ENCODE peak calls at places on chromosomes 2 and 18, in five cellular contexts. Q, A, G, Z and S are unnamed samples.

GRCh38 chr2:1625281-1626001 is 118.9 kb downstream of the PXDN start:
- DNase-seq in Q (peak; percentile 70), A (peak; percentile 90), G (no peak), Z (no peak), S (no peak)

GRCh38 chr2:16226942-16227664 is 286.8 kb downstream of the MYCN start:
- DNase-seq in Q (no peak), A (no peak), G (no peak), Z (no peak), S (no peak)

GRCh38 chr2:99450199-99450598 is 39.6 kb downstream of the REV1 start:
- DNase-seq in Q (no peak), A (no peak), G (no peak), Z (no peak), S (no peak)

GRCh38 chr2:844725-845124 is 105.9 kb upstream of the SNTG2 start:
- DNase-seq in Q (no peak), A (no peak), G (no peak), Z (no peak), S (no peak)

GRCh38 chr2:23069156-23069555 is 315.8 kb upstream of the KLHL29 start:
- DNase-seq in Q (no peak), A (no peak), G (no peak), Z (no peak), S (no peak)

GRCh38 chr2:85222792-85223191 is 89.6 kb downstream of the TCF7L1 start:
- DNase-seq in Q (no peak), A (no peak), G (no peak), Z (no peak), S (no peak)

GRCh38 chr2:16126141-16126968 is 186.0 kb downstream of the MYCN start:
- DNase-seq in Q (no peak), A (no peak), G (peak; percentile 30), Z (no peak), S (no peak)

GRCh38 chr2:42935692-42936631 is 143.6 kb upstream of the HAAO start:
- DNase-seq in Q (peak; percentile 53), A (no peak), G (no peak), Z (no peak), S (no peak)

GRCh38 chr2:64524604-64525322 is 635 bp downstream of the AFTPH start:
- DNase-seq in Q (no peak), A (peak; percentile 5), G (no peak), Z (no peak), S (peak; percentile 29)

GRCh38 chr2:20094142-20094792 is 42.8 kb upstream of the LAPTM4A start:
- DNase-seq in Q (no peak), A (no peak), G (no peak), Z (no peak), S (no peak)

GRCh38 chr2:64750001-64750816 is 96.5 kb upstream of the SERTAD2 start:
- DNase-seq in Q (peak; percentile 71), A (peak; percentile 45), G (peak; percentile 71), Z (no peak), S (no peak)

GRCh38 chr2:26691881-26692813 is at the start of gene KCNK3:
- DNase-seq in Q (peak; percentile 63), A (peak; percentile 16), G (no peak), Z (peak; percentile 74), S (peak; percentile 67)

GRCh38 chr18:11591957-11592356 is 17.4 kb upstream of the SLC35G4 start:
- DNase-seq in Q (no peak), A (no peak), G (no peak), Z (no peak), S (no peak)

GRCh38 chr2:42100696-42101585 is 53.1 kb downstream of the PKDCC start:
- DNase-seq in Q (peak; percentile 67), A (peak; percentile 78), G (no peak), Z (peak; percentile 74), S (peak; percentile 75)

GRCh38 chr2:60959501-60959900 is 58.0 kb upstream of the PEX13 start:
- DNase-seq in Q (no peak), A (no peak), G (no peak), Z (no peak), S (no peak)

GRCh38 chr18:50802133-50802532 is 17.7 kb downstream of the MRO start:
- DNase-seq in Q (no peak), A (no peak), G (no peak), Z (no peak), S (no peak)

GRCh38 chr2:169106563-169107545 is 37.5 kb downstream of the DHRS9 start:
- DNase-seq in Q (no peak), A (no peak), G (no peak), Z (no peak), S (no peak)

GRCh38 chr2:135685361-135685760 is 56.3 kb upstream of the UBXN4 start:
- DNase-seq in Q (no peak), A (peak; percentile 26), G (no peak), Z (no peak), S (no peak)

GRCh38 chr2:43127208-43127940 is 99.0 kb downstream of the ZFP36L2 start:
- DNase-seq in Q (peak; percentile 90), A (no peak), G (no peak), Z (peak; percentile 74), S (peak; percentile 89)

GRCh38 chr18:55997156-55997561 is 409.2 kb upstream of the TCF4 start:
- DNase-seq in Q (no peak), A (no peak), G (no peak), Z (no peak), S (no peak)

GRCh38 chr2:170500770-170501169 is 214.4 kb upstream of the SP5 start:
- DNase-seq in Q (no peak), A (no peak), G (no peak), Z (no peak), S (no peak)
- TF ChIP-seq CTCF in Q (no peak), A (no peak), G (no peak), Z (no peak), S (no peak)

DNA sequence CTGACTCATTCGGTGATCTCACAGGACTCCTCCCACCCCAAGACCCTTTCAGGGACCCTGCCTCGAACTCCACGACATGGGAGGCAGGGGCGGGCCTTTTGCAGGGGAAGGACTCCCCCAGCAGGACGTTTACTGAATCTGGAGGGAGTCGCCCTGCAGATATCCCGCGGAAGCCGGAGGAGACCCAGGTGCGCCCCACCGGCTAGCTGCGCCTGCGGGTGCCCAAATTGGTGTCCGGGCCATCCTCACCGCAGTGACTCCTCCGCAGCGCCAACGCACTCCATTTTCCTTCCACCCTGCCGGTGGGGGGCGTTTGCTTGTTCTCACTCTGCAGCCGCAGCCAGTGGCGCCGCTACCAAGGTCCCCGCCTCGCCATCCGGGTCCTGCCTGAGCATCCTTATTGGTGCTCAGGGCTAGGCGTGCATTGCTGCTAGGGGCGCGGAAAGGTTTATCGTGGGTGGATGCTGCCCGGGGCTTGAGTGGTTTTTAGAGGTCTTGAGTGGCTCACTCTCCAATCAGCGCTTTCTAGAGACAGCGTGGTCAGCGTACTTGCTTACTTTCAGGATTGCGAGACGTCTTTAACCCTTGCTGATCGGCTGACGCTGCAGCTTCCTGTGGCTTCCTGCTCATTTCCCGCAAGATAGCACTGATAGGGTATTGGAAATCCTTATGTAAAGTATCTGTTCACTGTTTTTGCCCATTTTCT is 81.4 kb downstream of the BIN1 start:
- DNase-seq in Q (peak; percentile 82), A (peak; percentile 94), G (peak; percentile 87), Z (peak; percentile 61), S (peak; percentile 59)
- TF ChIP-seq CTCF in Q (peak; percentile 26), A (peak; percentile 22), G (peak; percentile 46), Z (peak; percentile 7), S (no peak)

GRCh38 chr18:61893971-61894750 is 1.4 kb upstream of the RNF152 start:
- DNase-seq in Q (peak; percentile 85), A (no peak), G (peak; percentile 72), Z (peak; percentile 88), S (peak; percentile 85)
- TF ChIP-seq CTCF in Q (peak; percentile 30), A (no peak), G (peak; percentile 58), Z (no peak), S (peak; percentile 48)

GRCh38 chr2:71728036-71728435 is 274.7 kb downstream of the DYSF start:
- DNase-seq in Q (no peak), A (no peak), G (no peak), Z (no peak), S (no peak)
- TF ChIP-seq CTCF in Q (no peak), A (no peak), G (no peak), Z (no peak), S (no peak)

GRCh38 chr2:173021939-173022371 is 53.7 kb upstream of the MAP3K20 start:
- DNase-seq in Q (no peak), A (no peak), G (no peak), Z (no peak), S (no peak)
- TF ChIP-seq CTCF in Q (peak; percentile 44), A (peak; percentile 47), G (peak; percentile 57), Z (no peak), S (no peak)

GRCh38 chr2:142170847-142171246 is 40.0 kb upstream of the LRP1B start:
- DNase-seq in Q (no peak), A (no peak), G (no peak), Z (no peak), S (no peak)

GRCh38 chr2:142165790-142166189 is 35.0 kb upstream of the LRP1B start:
- DNase-seq in Q (no peak), A (peak; percentile 46), G (no peak), Z (peak; percentile 12), S (peak; percentile 30)
- TF ChIP-seq CTCF in Q (no peak), A (peak; percentile 44), G (peak; percentile 42), Z (peak; percentile 15), S (peak; percentile 16)

GRCh38 chr2:192044496-192044895 is 150.2 kb downstream of the TMEFF2 start:
- DNase-seq in Q (no peak), A (no peak), G (no peak), Z (no peak), S (no peak)
- TF ChIP-seq CTCF in Q (no peak), A (no peak), G (no peak), Z (no peak), S (no peak)

GRCh38 chr2:157592374-157592773 is 36.3 kb downstream of the ACVR1C start:
- DNase-seq in Q (no peak), A (no peak), G (no peak), Z (no peak), S (no peak)

GRCh38 chr2:157587576-157587975 is 41.1 kb downstream of the ACVR1C start:
- DNase-seq in Q (no peak), A (peak; percentile 1), G (no peak), Z (no peak), S (no peak)

GRCh38 chr2:157596992-157597681 is 31.5 kb downstream of the ACVR1C start:
- DNase-seq in Q (peak; percentile 59), A (peak; percentile 1), G (no peak), Z (peak; percentile 40), S (peak; percentile 63)

GRCh38 chr2:157593411-157593810 is 35.3 kb downstream of the ACVR1C start:
- DNase-seq in Q (no peak), A (no peak), G (no peak), Z (no peak), S (no peak)

DNA sequence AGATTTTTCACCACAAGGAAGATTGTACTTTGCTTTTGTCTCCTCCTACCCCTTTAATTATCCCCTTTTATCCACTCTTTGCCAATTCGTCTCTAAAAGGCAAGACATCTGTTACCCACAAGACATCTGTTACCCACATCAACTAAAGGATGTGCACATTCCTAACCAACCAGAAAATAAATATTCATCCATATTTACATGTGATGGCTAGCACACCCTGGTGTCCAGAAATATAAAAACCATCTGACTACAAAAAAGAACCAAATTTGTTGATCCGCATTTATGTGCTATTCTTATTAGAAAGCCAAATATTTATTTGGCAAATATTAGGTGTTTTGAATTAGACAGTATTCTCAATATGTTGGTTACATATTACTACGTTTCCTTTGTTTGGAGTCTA is 35.7 kb downstream of the ACVR1C start:
- DNase-seq in Q (no peak), A (no peak), G (no peak), Z (no peak), S (no peak)
- TF ChIP-seq CTCF in Q (no peak), A (peak; percentile 28), G (peak; percentile 43), Z (no peak), S (no peak)